ENCODE peak calls at places on chromosomes 13 and 19, in ten cellular contexts. X is AML-193; F is choroid plexus epithelial cell; S is adipocyte; L is WTC11; P is stimulated activated CD4-positive, alpha-beta T cell treated with anti-CD3 and anti-CD28 coated beads, Interleukin-12 subunit alpha, Interleukin-12 subunit beta, amount 100 ng/mL, for 4 hours; H is dermis blood vessel endothelial cell; Y is mesendoderm; A is upper lobe of right lung; O is mesenteric fat pad. W is an unnamed sample.

GRCh38 chr19:19134687-19135158 is 3.6 kb downstream of the TMEM161A start:
- DNase-seq in X (no peak), F (no peak), S (no peak), L (peak; percentile 82), P (peak; percentile 45), H (no peak), Y (peak; percentile 84), A (peak; percentile 78), O (no peak), W (peak; percentile 55)

GRCh38 chr19:21921691-21922180 is 85.8 kb upstream of the ZNF43 start:
- DNase-seq in X (no peak), F (no peak), S (no peak), L (no peak), P (no peak), H (no peak), Y (no peak), A (no peak), O (no peak), W (no peak)

GRCh38 chr19:17475541-17476115 is 5.3 kb downstream of the SLC27A1 start:
- DNase-seq in X (no peak), F (peak; percentile 81), S (peak; percentile 48), L (no peak), P (no peak), H (peak; percentile 34), Y (no peak), A (no peak), O (no peak), W (peak; percentile 65)

GRCh38 chr19:46791944-46792343 is 3.5 kb upstream of the SLC1A5 start:
- DNase-seq in X (peak; percentile 59), F (no peak), S (no peak), L (no peak), P (no peak), H (no peak), Y (peak; percentile 51), A (no peak), O (no peak), W (no peak)

GRCh38 chr13:38002596-38002995 is 133.0 kb upstream of the TRPC4 start:
- DNase-seq in X (no peak), F (no peak), S (no peak), L (no peak), P (no peak), H (no peak), Y (no peak), A (no peak), O (no peak), W (no peak)

GRCh38 chr19:18588611-18589379 is at the start of gene REX1BD:
- DNase-seq in X (peak; percentile 61), F (peak; percentile 73), S (peak; percentile 88), L (peak; percentile 87), P (peak; percentile 91), H (peak; percentile 87), Y (peak; percentile 89), A (peak; percentile 92), O (peak; percentile 94), W (peak; percentile 80)

GRCh38 chr13:73215807-73216206 is 157.0 kb downstream of the KLF5 start:
- DNase-seq in X (no peak), F (peak; percentile 54), S (peak; percentile 86), L (no peak), P (no peak), H (no peak), Y (peak; percentile 17), A (no peak), O (no peak), W (peak; percentile 38)

GRCh38 chr13:30307194-30307965 is at the start of gene KATNAL1:
- DNase-seq in X (peak; percentile 79), F (peak; percentile 76), S (peak; percentile 88), L (peak; percentile 73), P (peak; percentile 66), H (peak; percentile 78), Y (peak; percentile 88), A (peak; percentile 88), O (peak; percentile 93), W (peak; percentile 68)

GRCh38 chr19:19526581-19527370 is 1.9 kb upstream of the YJEFN3 start:
- DNase-seq in X (no peak), F (no peak), S (no peak), L (no peak), P (no peak), H (no peak), Y (no peak), A (no peak), O (no peak), W (no peak)

GRCh38 chr13:21557995-21558394 is 46.0 kb downstream of the MICU2 start:
- DNase-seq in X (peak; percentile 73), F (peak; percentile 60), S (no peak), L (peak; percentile 15), P (no peak), H (peak; percentile 37), Y (peak; percentile 62), A (no peak), O (no peak), W (no peak)

GRCh38 chr13:45086484-45086883 is 33.8 kb upstream of the GTF2F2 start:
- DNase-seq in X (no peak), F (peak; percentile 27), S (no peak), L (no peak), P (no peak), H (no peak), Y (no peak), A (no peak), O (no peak), W (no peak)

GRCh38 chr19:36963262-36963661 is 47.1 kb downstream of the ZNF568 start:
- DNase-seq in X (no peak), F (no peak), S (no peak), L (no peak), P (no peak), H (peak; percentile 11), Y (no peak), A (no peak), O (no peak), W (no peak)

GRCh38 chr19:32324631-32325215 is 20.7 kb upstream of the ZNF507 start:
- DNase-seq in X (no peak), F (peak; percentile 42), S (peak; percentile 54), L (no peak), P (no peak), H (peak; percentile 4), Y (no peak), A (no peak), O (no peak), W (no peak)

GRCh38 chr13:50420720-50421456 is 405.6 kb downstream of the KCNRG start:
- DNase-seq in X (no peak), F (no peak), S (no peak), L (no peak), P (no peak), H (peak; percentile 7), Y (no peak), A (no peak), O (no peak), W (no peak)

GRCh38 chr13:45367358-45367757 is 26.4 kb upstream of the TPT1 start:
- DNase-seq in X (peak; percentile 14), F (peak; percentile 80), S (peak; percentile 52), L (no peak), P (peak; percentile 81), H (peak; percentile 79), Y (peak; percentile 81), A (peak; percentile 69), O (no peak), W (peak; percentile 72)

GRCh38 chr13:50282016-50282415 is 266.8 kb downstream of the KCNRG start:
- DNase-seq in X (no peak), F (no peak), S (no peak), L (no peak), P (no peak), H (no peak), Y (peak; percentile 7), A (no peak), O (no peak), W (no peak)

GRCh38 chr19:14520543-14520942 is 2.3 kb upstream of the DNAJB1 start:
- DNase-seq in X (no peak), F (no peak), S (no peak), L (no peak), P (no peak), H (no peak), Y (no peak), A (no peak), O (no peak), W (no peak)

GRCh38 chr13:98761126-98761978 is 8.9 kb upstream of the SLC15A1 start:
- DNase-seq in X (no peak), F (peak; percentile 87), S (peak; percentile 69), L (no peak), P (no peak), H (no peak), Y (no peak), A (no peak), O (no peak), W (peak; percentile 34)

GRCh38 chr13:108533842-108534241 is 95.6 kb upstream of the MYO16 start:
- DNase-seq in X (no peak), F (no peak), S (no peak), L (no peak), P (no peak), H (no peak), Y (no peak), A (no peak), O (no peak), W (no peak)

GRCh38 chr13:113859311-113860050 is 4.4 kb downstream of the GAS6 start:
- DNase-seq in X (no peak), F (no peak), S (no peak), L (peak; percentile 8), P (no peak), H (no peak), Y (no peak), A (no peak), O (peak; percentile 39), W (no peak)

GRCh38 chr19:38838986-38839761 is 7.6 kb upstream of the ECH1 start:
- DNase-seq in X (no peak), F (no peak), S (no peak), L (no peak), P (no peak), H (no peak), Y (no peak), A (no peak), O (no peak), W (no peak)

GRCh38 chr13:105464249-105464648 is 1071.2 kb downstream of the EFNB2 start:
- DNase-seq in X (no peak), F (peak; percentile 71), S (no peak), L (no peak), P (no peak), H (no peak), Y (peak; percentile 14), A (no peak), O (no peak), W (no peak)

GRCh38 chr13:86986448-86986847 is 684.7 kb upstream of the SLITRK5 start:
- DNase-seq in X (no peak), F (peak; percentile 53), S (no peak), L (no peak), P (no peak), H (no peak), Y (peak; percentile 16), A (no peak), O (no peak), W (no peak)

GRCh38 chr13:69477451-69477850 is 630.2 kb upstream of the ATXN8OS start:
- DNase-seq in X (no peak), F (no peak), S (no peak), L (no peak), P (no peak), H (no peak), Y (no peak), A (no peak), O (no peak), W (no peak)

GRCh38 chr19:8486661-8487136 is 15.7 kb downstream of the PRAM1 start:
- DNase-seq in X (no peak), F (no peak), S (no peak), L (no peak), P (no peak), H (no peak), Y (no peak), A (peak; percentile 52), O (no peak), W (no peak)

GRCh38 chr13:20193924-20194631 is 1.3 kb upstream of the GJB2 start:
- DNase-seq in X (no peak), F (no peak), S (no peak), L (no peak), P (no peak), H (peak; percentile 11), Y (no peak), A (no peak), O (no peak), W (no peak)

GRCh38 chr13:21911916-21912315 is 241.0 kb downstream of the FGF9 start:
- DNase-seq in X (no peak), F (no peak), S (no peak), L (no peak), P (no peak), H (no peak), Y (peak; percentile 16), A (no peak), O (no peak), W (no peak)

GRCh38 chr19:54903303-54903702 is 2.6 kb upstream of the NCR1 start:
- DNase-seq in X (no peak), F (no peak), S (no peak), L (no peak), P (no peak), H (no peak), Y (no peak), A (no peak), O (no peak), W (no peak)